ENCODE peak calls at places on chromosomes 1 and 21, in eight cellular contexts. T is fibroblast of lung, A is mesendoderm, Y is GM23248, V is DND-41, X is colonic mucosa, F is mammary epithelial cell, N is trophoblast cell. I is an unnamed sample.

GRCh38 chr1:97094257-97094972 is 372.8 kb downstream of the PTBP2 start:
- DNase-seq in F (peak), X (no peak), N (peak), T (peak), Y (peak), V (no peak), A (peak), I (peak)

GRCh38 chr1:9807541-9807940 is 16.2 kb downstream of the CLSTN1 start:
- DNase-seq in N (no peak), X (no peak), A (no peak), Y (no peak), T (no peak), V (no peak), F (no peak), I (no peak)

GRCh38 chr21:29557200-29557599 is 258.5 kb downstream of the BACH1 start:
- DNase-seq in T (peak), V (no peak), X (no peak), Y (no peak), A (no peak), F (no peak), N (no peak), I (no peak)

GRCh38 chr21:31363720-31364119 is 19.7 kb upstream of the TIAM1 start:
- DNase-seq in V (peak), F (no peak), T (peak), A (no peak), X (no peak), N (no peak), Y (no peak), I (no peak)

GRCh38 chr1:20076695-20077461 is 6.9 kb downstream of the PLA2G5 start:
- DNase-seq in A (peak), X (no peak), T (peak), V (no peak), F (peak), N (peak), Y (no peak), I (no peak)

GRCh38 chr1:190205713-190206112 is 272.0 kb downstream of the BRINP3 start:
- DNase-seq in N (no peak), F (no peak), Y (no peak), A (no peak), T (peak), X (no peak), V (no peak), I (peak)

GRCh38 chr1:212089560-212090163 is 54.1 kb downstream of the DTL start:
- DNase-seq in T (no peak), Y (no peak), X (no peak), A (no peak), N (no peak), F (no peak), V (no peak), I (no peak)

GRCh38 chr21:44766014-44766817 is 35.4 kb downstream of the UBE2G2 start:
- DNase-seq in F (peak), T (no peak), N (no peak), V (no peak), Y (no peak), X (no peak), A (no peak), I (no peak)

GRCh38 chr1:220511183-220511582 is 16.8 kb upstream of the MARK1 start:
- DNase-seq in A (peak), V (no peak), T (no peak), N (peak), F (peak), X (no peak), Y (peak), I (peak)

GRCh38 chr1:213973129-213973528 is 14.6 kb upstream of the PROX1 start:
- DNase-seq in V (peak), T (peak), N (no peak), A (no peak), X (no peak), F (peak), Y (no peak), I (no peak)

GRCh38 chr21:29186246-29186645 is 55.8 kb downstream of the MAP3K7CL start:
- DNase-seq in A (no peak), X (no peak), F (no peak), V (no peak), N (no peak), Y (no peak), T (no peak), I (no peak)

GRCh38 chr1:76998582-76999189 is 131.4 kb downstream of the ST6GALNAC5 start:
- DNase-seq in Y (peak), N (peak), F (peak), A (no peak), V (no peak), T (peak), X (no peak), I (peak)

GRCh38 chr1:210416049-210416448 is 87.3 kb downstream of the HHAT start:
- DNase-seq in Y (no peak), T (no peak), N (no peak), A (peak), X (no peak), F (no peak), V (no peak), I (no peak)

DNA sequence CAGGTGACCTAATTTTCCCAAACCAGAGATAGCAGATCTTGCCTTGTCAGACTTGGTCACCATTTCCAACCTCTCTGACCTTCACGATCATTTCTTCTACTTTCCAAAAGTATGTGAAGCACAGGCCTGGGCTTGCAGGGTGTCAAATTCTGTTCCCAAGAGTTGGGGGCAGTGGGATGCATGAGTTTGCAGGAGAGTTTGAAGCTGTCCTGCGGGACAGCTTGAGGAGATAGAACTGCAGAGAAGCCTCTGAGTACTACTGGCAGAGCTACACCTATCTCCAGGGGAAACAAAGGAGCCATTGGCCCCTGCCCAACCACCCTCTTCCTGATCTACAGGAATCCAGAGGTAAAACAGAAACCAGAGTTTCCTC is 11.3 kb downstream of the TXNIP start:
- DNase-seq in T (no peak), F (no peak), Y (no peak), X (no peak), N (no peak), V (no peak), A (no peak), I (no peak)
- H3K4me3 ChIP-seq in T (no peak), F (no peak), Y (peak), X (no peak), N (no peak), V (no peak), A (no peak), I (peak)

DNA sequence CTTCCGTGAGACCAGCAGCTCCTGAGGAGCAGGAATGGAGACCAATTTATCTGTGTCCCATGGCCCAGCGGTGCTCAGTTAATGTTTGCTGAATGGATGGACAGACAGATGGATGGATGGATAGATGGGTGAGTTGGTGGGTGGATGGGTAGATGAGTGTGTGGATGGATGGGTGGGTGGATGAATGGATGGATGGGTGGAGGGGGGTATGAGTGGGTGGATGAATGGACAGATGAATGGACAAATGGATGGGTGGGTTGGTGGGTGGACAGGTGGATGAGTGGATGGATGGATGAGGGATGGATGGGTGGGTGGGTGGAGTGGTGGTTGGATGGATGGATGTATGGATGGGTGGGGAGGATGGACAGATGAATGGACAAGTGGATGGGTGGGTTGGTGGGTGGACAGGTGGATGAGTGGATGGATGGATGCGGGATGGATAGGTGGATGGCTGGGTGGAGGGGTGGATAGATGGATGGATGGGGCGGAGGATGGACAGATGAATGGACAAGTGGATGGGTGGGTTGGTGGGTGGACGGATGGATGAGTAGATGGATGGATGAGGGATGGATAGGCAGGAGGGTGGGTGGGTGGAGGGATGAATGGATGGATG is 13.4 kb downstream of the EPHA2 start:
- DNase-seq in N (no peak), V (no peak), T (no peak), X (no peak), F (no peak), A (no peak), Y (no peak), I (no peak)
- H3K9ac ChIP-seq in N (no peak), V (no peak), T (no peak), X (no peak), F (no peak), A (no peak), Y (no peak), I (no peak)

GRCh38 chr1:169529068-169529642 is 43.4 kb upstream of the SLC19A2 start:
- DNase-seq in N (peak), X (peak), T (peak), F (peak), A (peak), V (peak), Y (no peak), I (no peak)

GRCh38 chr1:169527461-169528213 is 41.9 kb upstream of the SLC19A2 start:
- DNase-seq in A (peak), T (peak), X (peak), V (no peak), Y (peak), F (no peak), N (no peak), I (no peak)

GRCh38 chr1:169526998-169527397 is 41.3 kb upstream of the SLC19A2 start:
- DNase-seq in A (no peak), T (no peak), Y (peak), X (no peak), V (no peak), N (no peak), F (no peak), I (no peak)

GRCh38 chr1:169526120-169526832 is 40.5 kb upstream of the SLC19A2 start:
- DNase-seq in X (no peak), F (no peak), N (no peak), A (no peak), Y (no peak), T (no peak), V (no peak), I (no peak)

DNA sequence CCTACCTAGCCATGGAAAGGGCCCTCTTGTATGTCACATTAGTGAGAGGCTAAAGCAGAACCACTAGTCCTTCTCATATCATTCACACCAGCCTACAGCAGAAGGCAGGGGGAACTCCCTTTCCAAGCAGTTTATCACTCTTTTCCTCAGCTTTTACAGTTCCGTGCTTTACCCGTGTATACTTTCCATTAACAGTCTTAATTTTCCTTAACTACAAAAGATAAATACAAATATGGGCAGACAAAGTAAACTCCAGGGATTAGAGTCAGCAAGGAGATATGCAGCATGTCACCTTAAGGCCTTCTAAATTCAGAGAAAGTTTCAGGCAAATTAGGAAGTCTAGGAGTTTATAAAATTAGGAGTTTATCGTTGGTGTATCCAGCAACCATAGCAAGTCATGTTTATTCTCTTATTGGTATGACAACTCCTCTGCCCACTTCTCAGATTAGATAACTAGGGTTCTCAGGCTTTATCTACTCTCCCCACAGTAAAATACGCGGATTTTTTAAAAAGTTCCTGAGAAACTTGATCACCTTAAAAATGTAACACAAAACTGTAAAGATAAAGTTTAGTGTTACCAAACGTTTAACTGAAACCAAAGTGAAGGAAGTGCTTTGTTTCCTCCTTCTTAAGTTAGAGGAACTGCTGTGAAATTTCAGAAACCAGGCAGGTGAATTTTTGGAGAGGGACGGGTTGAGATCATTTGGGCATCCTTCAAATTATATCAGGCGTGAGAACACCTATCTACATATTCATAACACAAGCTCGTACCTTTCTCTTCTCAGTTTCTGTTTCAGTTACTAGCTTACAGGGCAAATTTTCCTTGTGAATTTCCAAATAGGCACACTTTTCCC is 42.7 kb upstream of the SLC19A2 start:
- DNase-seq in F (no peak), A (peak), N (no peak), X (no peak), T (no peak), Y (no peak), V (no peak), I (no peak)
- H3K4me3 ChIP-seq in F (no peak), A (no peak), N (no peak), X (no peak), T (no peak), Y (no peak), V (no peak), I (no peak)

GRCh38 chr1:225699336-225699735 is 46.4 kb upstream of the ENAH start:
- DNase-seq in X (no peak), T (peak), N (no peak), V (no peak), F (no peak), Y (peak), A (no peak), I (peak)

GRCh38 chr1:225700164-225700740 is 47.3 kb upstream of the ENAH start:
- DNase-seq in A (peak), T (peak), Y (peak), N (no peak), F (peak), V (no peak), X (no peak), I (peak)

GRCh38 chr1:225697437-225697836 is 44.5 kb upstream of the ENAH start:
- DNase-seq in A (no peak), T (no peak), F (no peak), V (no peak), Y (no peak), N (no peak), X (no peak), I (no peak)

GRCh38 chr1:225695578-225696332 is 42.8 kb upstream of the ENAH start:
- DNase-seq in A (no peak), T (no peak), V (no peak), X (no peak), Y (no peak), F (peak), N (no peak), I (peak)

DNA sequence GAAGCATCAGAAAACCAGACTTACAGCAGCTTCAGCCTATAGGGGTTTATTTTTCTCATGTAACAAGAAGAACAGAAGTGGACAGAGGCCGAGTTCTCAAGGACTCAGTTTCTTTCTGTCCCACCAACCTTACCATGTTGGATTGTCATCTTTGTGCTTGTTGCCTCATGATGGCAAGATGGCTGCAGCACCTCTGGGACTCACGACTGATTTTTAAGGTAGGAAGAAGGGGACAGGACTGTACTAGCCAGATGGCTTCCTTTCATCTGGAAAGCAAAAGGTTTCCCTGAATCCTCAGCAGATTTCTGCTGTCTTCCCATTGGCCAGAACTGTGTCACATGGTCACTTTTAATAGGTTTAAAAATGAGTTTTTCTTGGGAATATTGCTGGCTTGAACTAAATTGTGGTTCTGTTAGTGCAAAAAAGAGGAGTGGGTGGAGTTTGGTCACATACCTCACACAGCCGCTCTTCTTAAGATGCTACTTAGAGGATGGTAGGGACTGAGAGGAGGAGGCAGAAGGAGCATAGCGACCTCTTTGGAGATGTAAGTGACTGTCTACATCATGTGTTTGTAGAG is 48.1 kb upstream of the ENAH start:
- DNase-seq in F (no peak), V (no peak), T (peak), X (no peak), N (no peak), Y (peak), A (no peak), I (peak)
- H3K9ac ChIP-seq in F (peak), V (no peak), T (no peak), X (no peak), N (no peak), Y (peak), A (no peak), I (peak)

DNA sequence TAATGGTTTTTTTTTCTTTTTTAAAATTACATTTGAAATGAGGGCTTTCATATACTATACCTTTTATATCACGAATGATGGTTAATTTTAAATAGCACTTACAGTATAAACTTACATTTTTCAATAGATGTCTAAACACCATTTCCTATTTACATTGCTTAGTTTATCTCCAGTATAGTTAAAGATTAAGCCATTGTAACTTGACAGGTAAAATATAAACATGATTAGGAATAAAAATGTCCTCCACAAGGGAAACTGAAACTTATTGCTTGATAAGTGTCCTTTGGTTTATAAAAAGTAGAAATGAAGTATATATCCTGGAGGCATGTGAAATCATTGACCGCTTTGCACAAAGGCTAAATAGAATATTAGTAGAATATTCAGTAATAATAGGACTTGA is 20.2 kb downstream of the CTH start:
- DNase-seq in V (no peak), F (no peak), A (no peak), T (no peak), N (no peak), Y (no peak), X (no peak), I (no peak)
- H3K4me3 ChIP-seq in V (no peak), F (no peak), A (no peak), T (no peak), N (no peak), Y (no peak), X (no peak), I (no peak)

GRCh38 chr1:198678301-198678836 is 39.5 kb downstream of the PTPRC start:
- DNase-seq in A (no peak), N (no peak), Y (no peak), F (no peak), X (no peak), V (no peak), T (peak), I (no peak)
- H3K9ac ChIP-seq in A (no peak), N (no peak), Y (no peak), F (no peak), X (no peak), V (no peak), T (no peak), I (no peak)